ENCODE peak calls at places on chromosomes 4 and X, in ten cellular contexts. V is retina; U is choroid plexus epithelial cell; P is astrocyte of the spinal cord; W is activated B cell treated with CpG ODN at 0.5 μM for 24 hours; Z is NCI-H345; O is lower leg skin; H is activated CD4-positive, alpha-beta T cell treated with anti-CD3 and anti-CD28 coated beads for 24 hours; F is tibial artery; D is right cardiac atrium. Y is an unnamed sample.
A peak's percentile ranks its signal among the peaks of the same experiment; 100 is the strongest.

GRCh38 chrX:140360284-140360683 is 144.6 kb downstream of the SOX3 start:
- DNase-seq in V (peak; percentile 8), U (no peak), P (no peak), W (no peak), Z (no peak), O (no peak), H (no peak), F (no peak), D (no peak), Y (no peak)

GRCh38 chrX:48508400-48509244 is at the start of gene PORCN:
- DNase-seq in V (peak; percentile 71), U (peak; percentile 57), P (peak; percentile 63), W (peak; percentile 65), Z (peak; percentile 76), O (peak; percentile 72), H (peak; percentile 63), F (peak; percentile 89), D (peak; percentile 95), Y (peak; percentile 79)

GRCh38 chrX:140477987-140478386 is 26.9 kb downstream of the SOX3 start:
- DNase-seq in V (no peak), U (no peak), P (no peak), W (no peak), Z (no peak), O (no peak), H (no peak), F (no peak), D (no peak), Y (no peak)

GRCh38 chr4:127778102-127778501 is 4.0 kb upstream of the HSPA4L start:
- DNase-seq in V (no peak), U (no peak), P (no peak), W (no peak), Z (peak; percentile 36), O (no peak), H (no peak), F (no peak), D (no peak), Y (no peak)

GRCh38 chrX:2723316-2723879 is 28.4 kb upstream of the XG start:
- DNase-seq in V (no peak), U (no peak), P (no peak), W (no peak), Z (no peak), O (no peak), H (no peak), F (peak; percentile 47), D (no peak), Y (no peak)

GRCh38 chrX:134374294-134374693 is 85.7 kb upstream of the HPRT1 start:
- DNase-seq in V (no peak), U (peak; percentile 16), P (no peak), W (no peak), Z (no peak), O (no peak), H (no peak), F (no peak), D (no peak), Y (no peak)

GRCh38 chr4:152100378-152101201 is 339.8 kb upstream of the GATB start:
- DNase-seq in V (no peak), U (no peak), P (no peak), W (no peak), Z (no peak), O (no peak), H (peak; percentile 43), F (no peak), D (no peak), Y (no peak)

GRCh38 chr4:153808175-153808574 is 19.3 kb upstream of the SFRP2 start:
- DNase-seq in V (no peak), U (no peak), P (no peak), W (no peak), Z (no peak), O (no peak), H (no peak), F (no peak), D (no peak), Y (no peak)

GRCh38 chrX:115344885-115345653 is 55.6 kb downstream of the LUZP4 start:
- DNase-seq in V (peak; percentile 38), U (peak; percentile 98), P (peak; percentile 96), W (no peak), Z (peak; percentile 93), O (peak; percentile 82), H (no peak), F (peak; percentile 94), D (peak; percentile 92), Y (peak; percentile 93)

GRCh38 chr4:110508827-110509446 is 33.0 kb downstream of the ENPEP start:
- DNase-seq in V (no peak), U (peak; percentile 80), P (peak; percentile 54), W (no peak), Z (no peak), O (no peak), H (no peak), F (no peak), D (no peak), Y (no peak)

GRCh38 chrX:38347136-38347535 is 5.3 kb upstream of the OTC start:
- DNase-seq in V (no peak), U (peak; percentile 85), P (peak; percentile 49), W (no peak), Z (no peak), O (no peak), H (no peak), F (no peak), D (no peak), Y (no peak)

GRCh38 chr4:168648929-168649328 is 152.1 kb downstream of the PALLD start:
- DNase-seq in V (no peak), U (peak; percentile 86), P (peak; percentile 84), W (no peak), Z (no peak), O (no peak), H (no peak), F (no peak), D (no peak), Y (no peak)

GRCh38 chr4:8676676-8677075 is 84.1 kb downstream of the CPZ start:
- DNase-seq in V (no peak), U (no peak), P (no peak), W (no peak), Z (no peak), O (no peak), H (no peak), F (no peak), D (no peak), Y (no peak)

GRCh38 chr4:139922625-139923024 is 231.4 kb downstream of the MAML3 start:
- DNase-seq in V (no peak), U (no peak), P (peak; percentile 57), W (no peak), Z (peak; percentile 16), O (no peak), H (no peak), F (no peak), D (no peak), Y (no peak)

GRCh38 chr4:30716671-30717207 is 3.4 kb upstream of the PCDH7 start:
- DNase-seq in V (peak; percentile 70), U (peak; percentile 49), P (peak; percentile 39), W (no peak), Z (peak; percentile 62), O (no peak), H (no peak), F (no peak), D (no peak), Y (no peak)

GRCh38 chrX:45070116-45071007 is 130.3 kb downstream of the DIPK2B start:
- DNase-seq in V (peak; percentile 38), U (peak; percentile 75), P (peak; percentile 69), W (no peak), Z (peak; percentile 34), O (no peak), H (no peak), F (no peak), D (no peak), Y (no peak)

GRCh38 chr4:151541438-151542071 is 132.6 kb downstream of the FHIP1A start:
- DNase-seq in V (peak; percentile 68), U (peak; percentile 72), P (peak; percentile 78), W (no peak), Z (peak; percentile 43), O (peak; percentile 24), H (no peak), F (no peak), D (no peak), Y (no peak)

GRCh38 chr4:1458581-1458980 is 52.3 kb upstream of the NKX1-1 start:
- DNase-seq in V (no peak), U (no peak), P (no peak), W (no peak), Z (no peak), O (no peak), H (no peak), F (peak; percentile 34), D (peak; percentile 5), Y (no peak)

GRCh38 chr4:3316146-3316545 is 23.3 kb downstream of the RGS12 start:
- DNase-seq in V (no peak), U (no peak), P (no peak), W (no peak), Z (no peak), O (no peak), H (no peak), F (peak; percentile 15), D (peak; percentile 53), Y (peak; percentile 26)

GRCh38 chr4:18049446-18049845 is 27.9 kb upstream of the LCORL start:
- DNase-seq in V (no peak), U (no peak), P (no peak), W (no peak), Z (no peak), O (no peak), H (no peak), F (no peak), D (no peak), Y (no peak)

GRCh38 chrX:72526534-72527508 is 45.8 kb downstream of the HDAC8 start:
- DNase-seq in V (no peak), U (peak; percentile 39), P (peak; percentile 23), W (no peak), Z (no peak), O (no peak), H (no peak), F (no peak), D (no peak), Y (no peak)

GRCh38 chr4:180542445-180543100 is 1700.6 kb upstream of the TENM3 start:
- DNase-seq in V (no peak), U (peak; percentile 30), P (peak; percentile 92), W (no peak), Z (no peak), O (no peak), H (no peak), F (no peak), D (no peak), Y (no peak)

GRCh38 chr4:118917582-118917981 is 28.9 kb downstream of the SYNPO2 start:
- DNase-seq in V (no peak), U (peak; percentile 31), P (no peak), W (no peak), Z (no peak), O (no peak), H (no peak), F (no peak), D (no peak), Y (no peak)

GRCh38 chrX:38458071-38458470 is 103.3 kb upstream of the TSPAN7 start:
- DNase-seq in V (no peak), U (peak; percentile 7), P (no peak), W (no peak), Z (no peak), O (no peak), H (no peak), F (no peak), D (no peak), Y (no peak)

GRCh38 chr4:75137302-75137701 is 204.4 kb downstream of the PARM1 start:
- DNase-seq in V (no peak), U (no peak), P (no peak), W (no peak), Z (no peak), O (no peak), H (no peak), F (no peak), D (no peak), Y (no peak)

GRCh38 chr4:73761856-73762255 is 21.5 kb downstream of the CXCL8 start:
- DNase-seq in V (no peak), U (no peak), P (no peak), W (no peak), Z (no peak), O (no peak), H (no peak), F (no peak), D (no peak), Y (no peak)

GRCh38 chr4:153790962-153791551 is 2.2 kb upstream of the SFRP2 start:
- DNase-seq in V (peak; percentile 89), U (peak; percentile 13), P (no peak), W (no peak), Z (no peak), O (no peak), H (no peak), F (no peak), D (peak; percentile 63), Y (no peak)

GRCh38 chrX:133923113-133923512 is 62.3 kb downstream of the GPC3 start:
- DNase-seq in V (no peak), U (peak; percentile 10), P (no peak), W (no peak), Z (no peak), O (no peak), H (no peak), F (no peak), D (no peak), Y (no peak)